ENCODE peak calls at places on chromosomes 6 and 20, in five cellular contexts. M is HT1080, E is SK-MEL-5, A is HuH-7.5, B is cardiac fibroblast. R is an unnamed sample.

GRCh38 chr6:170116643-170117042 is 174.2 kb downstream of the DLL1 start:
- DNase-seq in A (no peak), E (no peak), B (no peak), M (no peak), R (no peak)

GRCh38 chr20:49028684-49029083 is 17.4 kb upstream of the CSE1L start:
- DNase-seq in A (no peak), B (peak; percentile 31), M (no peak), E (peak; percentile 74), R (no peak)

GRCh38 chr20:51176846-51177245 is 153.9 kb upstream of the KCNG1 start:
- DNase-seq in B (no peak), M (peak; percentile 33), E (peak; percentile 79), A (no peak), R (no peak)

GRCh38 chr6:144844596-144844995 is 559.5 kb downstream of the UTRN start:
- DNase-seq in E (no peak), A (no peak), M (no peak), B (no peak), R (no peak)

GRCh38 chr6:917296-917695 is 224.4 kb upstream of the EXOC2 start:
- DNase-seq in A (no peak), M (no peak), B (no peak), E (no peak), R (no peak)

GRCh38 chr20:11891081-11891826 is 26.4 kb upstream of the BTBD3 start:
- DNase-seq in A (peak; percentile 49), B (peak; percentile 38), E (peak; percentile 96), M (peak; percentile 53), R (peak; percentile 28)

GRCh38 chr20:49624317-49624716 is 56.4 kb upstream of the PTGIS start:
- DNase-seq in B (no peak), A (no peak), M (no peak), E (no peak), R (no peak)

GRCh38 chr20:38827770-38828281 is 22.3 kb downstream of the PPP1R16B start:
- DNase-seq in E (no peak), B (peak; percentile 43), A (no peak), M (no peak), R (no peak)

GRCh38 chr20:2759603-2760360 is 40.6 kb downstream of the CPXM1 start:
- DNase-seq in A (no peak), M (no peak), B (no peak), E (no peak), R (no peak)

GRCh38 chr6:127966616-127967015 is 65.8 kb upstream of the THEMIS start:
- DNase-seq in B (no peak), E (no peak), M (no peak), A (no peak), R (no peak)

GRCh38 chr6:39610229-39610628 is 115.0 kb downstream of the KIF6 start:
- DNase-seq in E (peak; percentile 16), M (no peak), A (no peak), B (no peak), R (no peak)

GRCh38 chr20:24698706-24699206 is 229.3 kb downstream of the SYNDIG1 start:
- DNase-seq in A (no peak), M (no peak), E (no peak), B (no peak), R (no peak)

GRCh38 chr6:4848382-4849068 is 72.3 kb downstream of the CDYL start:
- DNase-seq in E (peak; percentile 50), B (peak; percentile 25), A (no peak), M (no peak), R (no peak)

GRCh38 chr6:15770347-15771143 is 107.7 kb upstream of the DTNBP1 start:
- DNase-seq in B (no peak), E (peak; percentile 46), A (no peak), M (no peak), R (no peak)

GRCh38 chr6:146871613-146872465 is 273.1 kb downstream of the ADGB start:
- DNase-seq in E (no peak), M (no peak), A (no peak), B (no peak), R (no peak)

GRCh38 chr6:73722318-73723060 is 26.5 kb downstream of the CD109 start:
- DNase-seq in E (peak; percentile 81), B (peak; percentile 93), M (peak; percentile 89), A (no peak), R (no peak)

GRCh38 chr20:7094438-7094997 is 327.0 kb downstream of the BMP2 start:
- DNase-seq in A (no peak), M (peak; percentile 50), B (peak; percentile 46), E (peak; percentile 70), R (no peak)

GRCh38 chr20:16314722-16315121 is 258.5 kb downstream of the KIF16B start:
- DNase-seq in E (no peak), B (no peak), M (no peak), A (no peak), R (no peak)

GRCh38 chr6:111185954-111186353 is 98.7 kb downstream of the SLC16A10 start:
- DNase-seq in B (no peak), M (no peak), A (no peak), E (no peak), R (no peak)

GRCh38 chr6:56079761-56080540 is 167.4 kb downstream of the COL21A1 start:
- DNase-seq in M (no peak), B (no peak), A (no peak), E (no peak), R (no peak)

GRCh38 chr6:104413767-104414166 is 446.0 kb downstream of the HACE1 start:
- DNase-seq in M (no peak), E (no peak), A (no peak), B (no peak), R (no peak)

GRCh38 chr6:36539814-36540568 is 7.3 kb downstream of the STK38 start:
- DNase-seq in B (no peak), A (no peak), E (no peak), M (no peak), R (no peak)

GRCh38 chr6:51472745-51473483 is 614.5 kb downstream of the PKHD1 start:
- DNase-seq in A (no peak), M (no peak), E (no peak), B (no peak), R (no peak)